ENCODE peak calls at places on chromosomes 12 and 14, in nine cellular contexts. M is mammary epithelial cell; D is CD8-positive, alpha-beta memory T cell; E is GM23248; A is HCT116; O is suprapubic skin; K is transverse colon; V is OCI-LY7; S is mucosa of descending colon. W is an unnamed sample.

GRCh38 chr14:105315211-105315721 is 718 bp downstream of the PACS2 start:
- DNase-seq in V (peak; percentile 63), D (peak; percentile 72), A (peak; percentile 27), E (peak; percentile 50), K (peak; percentile 66), O (no peak), M (peak; percentile 52), S (peak; percentile 72), W (no peak)

GRCh38 chr12:57992001-57992400 is 50.6 kb downstream of the ATP23 start:
- DNase-seq in A (no peak), K (no peak), D (no peak), M (no peak), S (no peak), O (no peak), E (no peak), V (no peak), W (no peak)

GRCh38 chr12:60805340-60805739 is 1209.5 kb downstream of the SLC16A7 start:
- DNase-seq in D (no peak), K (no peak), S (no peak), V (no peak), A (no peak), E (no peak), M (no peak), O (no peak), W (no peak)

GRCh38 chr14:60686865-60687264 is 37.3 kb downstream of the SIX4 start:
- DNase-seq in S (no peak), K (no peak), M (peak; percentile 15), O (no peak), D (no peak), V (no peak), E (no peak), A (no peak), W (no peak)

GRCh38 chr12:15754233-15754632 is 35.0 kb downstream of the EPS8 start:
- DNase-seq in V (no peak), K (no peak), A (no peak), E (peak; percentile 62), O (no peak), D (no peak), M (no peak), S (no peak), W (no peak)

GRCh38 chr14:69481815-69482568 is 2.5 kb upstream of the PLEKHD1 start:
- DNase-seq in O (no peak), D (no peak), S (peak; percentile 6), V (peak; percentile 90), E (no peak), M (no peak), K (no peak), A (no peak), W (peak; percentile 75)

GRCh38 chr14:67566908-67567307 is 33.2 kb downstream of the PIGH start:
- DNase-seq in A (no peak), M (no peak), E (no peak), D (no peak), V (no peak), K (no peak), S (no peak), O (peak; percentile 78), W (no peak)

GRCh38 chr12:114405199-114405448 is 820 bp downstream of the TBX5 start:
- DNase-seq in K (no peak), M (no peak), A (no peak), D (no peak), V (no peak), E (peak; percentile 54), O (no peak), S (no peak), W (no peak)

GRCh38 chr14:68182492-68182891 is 362.9 kb downstream of the RAD51B start:
- DNase-seq in S (no peak), D (no peak), V (no peak), A (no peak), O (no peak), K (no peak), M (no peak), E (no peak), W (no peak)

GRCh38 chr14:68634874-68635601 is 157.8 kb downstream of the ZFP36L1 start:
- DNase-seq in E (no peak), A (no peak), V (no peak), K (no peak), D (no peak), S (no peak), O (no peak), M (no peak), W (no peak)

GRCh38 chr14:22547309-22547947 is 41.6 kb downstream of the DAD1 start:
- DNase-seq in O (no peak), K (no peak), E (peak; percentile 29), M (no peak), S (no peak), D (no peak), V (no peak), A (no peak), W (no peak)

GRCh38 chr14:22547948-22548750 is 40.9 kb downstream of the DAD1 start:
- DNase-seq in M (no peak), O (no peak), V (no peak), A (no peak), S (no peak), K (no peak), E (no peak), D (no peak), W (no peak)

GRCh38 chr14:22551597-22551982 is 37.4 kb downstream of the DAD1 start:
- DNase-seq in D (no peak), K (no peak), M (no peak), O (no peak), V (no peak), S (no peak), A (no peak), E (no peak), W (no peak)

GRCh38 chr14:22549981-22550670 is 38.9 kb downstream of the DAD1 start:
- DNase-seq in M (no peak), K (no peak), O (no peak), V (peak; percentile 70), E (no peak), A (no peak), S (no peak), D (peak; percentile 85), W (peak; percentile 75)

GRCh38 chr14:22549304-22549962 is 39.6 kb downstream of the DAD1 start:
- DNase-seq in V (no peak), A (no peak), D (no peak), S (no peak), K (no peak), E (no peak), O (no peak), M (no peak), W (no peak)
- H3K4me1 ChIP-seq in V (peaks cover 83% of the 10 kb centered on the region), A (no peaks in the 10 kb centered on the region), D (peaks cover 98% of the 10 kb centered on the region), S (peaks cover 5% of the 10 kb centered on the region), K (peaks cover 15% of the 10 kb centered on the region), E (peaks cover 26% of the 10 kb centered on the region), O (peaks cover 45% of the 10 kb centered on the region), M (no peaks in the 10 kb centered on the region), W (peaks cover 38% of the 10 kb centered on the region)

DNA sequence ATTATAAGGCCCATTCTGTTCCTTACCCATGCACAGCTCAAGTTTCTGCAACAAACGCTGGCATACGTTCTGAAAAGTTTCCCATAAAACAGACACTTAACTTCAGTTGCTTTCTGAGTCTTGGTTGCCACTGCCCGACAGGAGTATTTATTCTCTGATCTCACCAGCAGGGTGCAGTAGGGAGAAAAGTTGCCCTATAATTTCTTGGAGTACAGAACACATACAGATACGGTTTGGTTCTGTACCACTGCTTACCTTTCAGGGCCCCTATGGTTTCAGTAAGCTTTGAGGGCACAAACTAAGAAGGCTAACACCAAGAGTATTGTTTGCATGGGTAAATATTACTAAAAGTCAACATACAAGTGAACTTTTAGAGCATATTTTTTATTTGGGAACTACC is 77.9 kb downstream of the SPATA7 start:
- DNase-seq in D (no peak), E (peak; percentile 13), S (peak; percentile 32), A (peak; percentile 12), K (no peak), M (no peak), V (peak; percentile 22), O (no peak), W (peak; percentile 80)
- H3K4me1 ChIP-seq in D (no peaks in the 10 kb centered on the region), E (peaks cover 6% of the 10 kb centered on the region), S (no peaks in the 10 kb centered on the region), A (no peaks in the 10 kb centered on the region), K (no peaks in the 10 kb centered on the region), M (peaks cover 3% of the 10 kb centered on the region), V (no peaks in the 10 kb centered on the region), O (no peaks in the 10 kb centered on the region), W (no peaks in the 10 kb centered on the region)

DNA sequence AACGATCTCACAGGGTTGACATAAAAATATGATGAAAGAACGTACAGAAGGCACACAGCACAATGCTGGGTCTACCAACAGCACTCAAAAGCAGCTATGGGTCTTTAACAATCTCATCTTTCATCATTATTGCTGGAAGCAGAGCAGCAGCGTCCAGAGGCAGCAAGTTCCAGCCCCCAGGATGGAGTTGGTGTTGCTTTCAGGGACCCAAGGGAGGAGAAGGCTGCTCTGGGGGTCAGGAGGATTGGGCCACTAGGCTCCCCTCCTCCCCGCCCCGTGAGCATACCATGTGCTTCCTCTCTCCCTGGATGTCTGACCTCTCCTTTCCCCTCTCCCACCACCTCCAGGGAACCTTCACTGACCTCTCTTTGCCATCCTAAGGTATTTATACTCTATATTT is 13.3 kb downstream of the KCTD10 start:
- DNase-seq in V (no peak), M (no peak), A (no peak), O (no peak), E (no peak), S (no peak), K (no peak), D (no peak), W (no peak)
- H3K4me1 ChIP-seq in V (peaks cover 13% of the 10 kb centered on the region), M (peaks cover 48% of the 10 kb centered on the region), A (peaks cover 44% of the 10 kb centered on the region), O (peaks cover 90% of the 10 kb centered on the region), E (peaks cover 71% of the 10 kb centered on the region), S (peaks cover 81% of the 10 kb centered on the region), K (peaks cover 82% of the 10 kb centered on the region), D (peaks cover 29% of the 10 kb centered on the region), W (peaks cover 13% of the 10 kb centered on the region)

GRCh38 chr12:11688379-11688778 is 38.9 kb downstream of the ETV6 start:
- DNase-seq in D (no peak), S (no peak), V (no peak), A (no peak), M (no peak), O (no peak), E (no peak), K (no peak), W (no peak)

GRCh38 chr12:11693068-11693467 is 43.6 kb downstream of the ETV6 start:
- DNase-seq in A (no peak), E (no peak), V (no peak), S (no peak), O (no peak), D (no peak), K (no peak), M (no peak), W (no peak)

GRCh38 chr12:11688831-11689230 is 39.4 kb downstream of the ETV6 start:
- DNase-seq in D (no peak), A (no peak), K (no peak), M (no peak), V (no peak), O (no peak), S (no peak), E (peak; percentile 32), W (no peak)

GRCh38 chr12:11687538-11687937 is 38.1 kb downstream of the ETV6 start:
- DNase-seq in S (no peak), K (no peak), V (no peak), D (no peak), M (no peak), O (no peak), A (no peak), E (no peak), W (no peak)

GRCh38 chr12:11689591-11690158 is 40.2 kb downstream of the ETV6 start:
- DNase-seq in M (no peak), A (no peak), S (no peak), K (no peak), E (no peak), V (no peak), D (no peak), O (no peak), W (no peak)
- H3K4me1 ChIP-seq in M (no peaks in the 10 kb centered on the region), A (no peaks in the 10 kb centered on the region), S (peaks cover 16% of the 10 kb centered on the region), K (peaks cover 30% of the 10 kb centered on the region), E (peaks cover 13% of the 10 kb centered on the region), V (peaks cover 10% of the 10 kb centered on the region), D (no peaks in the 10 kb centered on the region), O (peaks cover 30% of the 10 kb centered on the region), W (no peaks in the 10 kb centered on the region)

GRCh38 chr14:59481407-59482119 is 2.6 kb downstream of the L3HYPDH start:
- DNase-seq in M (no peak), V (no peak), A (no peak), S (no peak), O (no peak), K (no peak), D (no peak), E (peak; percentile 73), W (no peak)
- H3K4me1 ChIP-seq in M (peaks cover 32% of the 10 kb centered on the region), V (peaks cover 38% of the 10 kb centered on the region), A (peaks cover 33% of the 10 kb centered on the region), S (peaks cover 20% of the 10 kb centered on the region), O (peaks cover 43% of the 10 kb centered on the region), K (peaks cover 24% of the 10 kb centered on the region), D (peaks cover 50% of the 10 kb centered on the region), E (peaks cover 41% of the 10 kb centered on the region), W (peaks cover 49% of the 10 kb centered on the region)